ENCODE peak calls at places on chromosomes 11 and 22, in ten cellular contexts. V is neural progenitor cell, O is neuronal stem cell, E is fibroblast of lung, P is hepatocyte, U is Karpas-422, H is GM23338, K is endothelial cell of umbilical vein, T is K562, I is H9. X is an unnamed sample.

GRCh38 chr11:63917685-63918523 is 940 bp upstream of the RCOR2 start:
- DNase-seq in V (peak; percentile 95), O (peak; percentile 82), E (peak; percentile 63), P (peak; percentile 61), U (peak; percentile 74), H (peak; percentile 94), K (no peak), T (peak; percentile 85), I (peak; percentile 93), X (peak; percentile 48)

GRCh38 chr11:36376315-36376887 is 80.3 kb downstream of the PRR5L start:
- DNase-seq in V (peak; percentile 72), O (peak; percentile 42), E (no peak), P (peak; percentile 38), U (peak; percentile 14), H (peak; percentile 75), K (peak; percentile 25), T (no peak), I (peak; percentile 58), X (no peak)

GRCh38 chr11:92812841-92813240 is 156.6 kb upstream of the MTNR1B start:
- DNase-seq in V (no peak), O (no peak), E (no peak), P (no peak), U (no peak), H (no peak), K (no peak), T (no peak), I (no peak), X (no peak)

GRCh38 chr11:95299078-95299611 is 68.1 kb upstream of the SESN3 start:
- DNase-seq in V (no peak), O (no peak), E (peak; percentile 22), P (no peak), U (no peak), H (no peak), K (no peak), T (no peak), I (no peak), X (no peak)

GRCh38 chr22:29369460-29369859 is 18.9 kb downstream of the AP1B1 start:
- DNase-seq in V (peak; percentile 71), O (peak; percentile 46), E (peak; percentile 66), P (peak; percentile 77), U (no peak), H (peak; percentile 67), K (peak; percentile 67), T (peak; percentile 42), I (peak; percentile 72), X (no peak)

GRCh38 chr11:95924414-95924760 is 480 bp upstream of the MTMR2 start:
- DNase-seq in V (no peak), O (no peak), E (peak; percentile 73), P (peak; percentile 54), U (peak; percentile 71), H (peak; percentile 61), K (no peak), T (no peak), I (no peak), X (no peak)

GRCh38 chr22:37167176-37167980 is 17.7 kb upstream of the IL2RB start:
- DNase-seq in V (no peak), O (no peak), E (no peak), P (no peak), U (no peak), H (no peak), K (no peak), T (no peak), I (no peak), X (no peak)

GRCh38 chr11:101446238-101446637 is 137.6 kb downstream of the TRPC6 start:
- DNase-seq in V (no peak), O (no peak), E (peak; percentile 31), P (no peak), U (no peak), H (no peak), K (no peak), T (no peak), I (no peak), X (no peak)

GRCh38 chr11:109864834-109865557 is 228.2 kb upstream of the ZC3H12C start:
- DNase-seq in V (no peak), O (no peak), E (peak; percentile 67), P (peak; percentile 39), U (no peak), H (no peak), K (peak; percentile 43), T (no peak), I (no peak), X (no peak)

GRCh38 chr22:26168934-26169311 is 339 bp upstream of the SEZ6L start:
- DNase-seq in V (no peak), O (no peak), E (no peak), P (peak; percentile 42), U (no peak), H (no peak), K (no peak), T (no peak), I (peak; percentile 47), X (no peak)

DNA sequence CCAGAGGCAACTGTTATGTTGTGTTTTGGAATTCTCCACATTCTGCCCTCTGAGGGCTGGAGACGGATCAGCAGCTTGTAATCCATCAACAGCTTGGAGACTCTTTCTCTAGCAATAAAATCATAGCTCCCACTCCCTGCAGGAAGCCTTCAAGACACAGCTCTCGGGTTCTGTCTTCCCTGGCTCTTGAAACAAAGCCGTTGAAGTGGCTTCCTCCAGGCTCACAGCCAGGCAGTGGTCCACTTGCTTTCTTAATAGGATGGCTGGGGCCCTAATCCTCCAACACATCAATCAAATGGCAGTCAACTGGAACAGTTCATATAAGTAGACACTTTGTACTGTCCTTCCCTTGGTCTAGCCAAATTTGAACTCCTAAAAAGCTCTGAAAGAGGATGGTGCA is 74.4 kb downstream of the SC5D start:
- DNase-seq in V (no peak), O (no peak), E (no peak), P (no peak), U (no peak), H (no peak), K (no peak), T (no peak), I (no peak), X (peak; percentile 72)
- H2AFZ ChIP-seq in V (peak overlapping the region; percentile 47), O (peak overlapping the region; percentile 76), E (no peak overlapping the region), P (no peak overlapping the region), U (no peak overlapping the region), H (peak overlapping the region; percentile 72), K (no peak overlapping the region), T (no peak overlapping the region), I (no peak overlapping the region), X (peak overlapping the region; percentile 30)

DNA sequence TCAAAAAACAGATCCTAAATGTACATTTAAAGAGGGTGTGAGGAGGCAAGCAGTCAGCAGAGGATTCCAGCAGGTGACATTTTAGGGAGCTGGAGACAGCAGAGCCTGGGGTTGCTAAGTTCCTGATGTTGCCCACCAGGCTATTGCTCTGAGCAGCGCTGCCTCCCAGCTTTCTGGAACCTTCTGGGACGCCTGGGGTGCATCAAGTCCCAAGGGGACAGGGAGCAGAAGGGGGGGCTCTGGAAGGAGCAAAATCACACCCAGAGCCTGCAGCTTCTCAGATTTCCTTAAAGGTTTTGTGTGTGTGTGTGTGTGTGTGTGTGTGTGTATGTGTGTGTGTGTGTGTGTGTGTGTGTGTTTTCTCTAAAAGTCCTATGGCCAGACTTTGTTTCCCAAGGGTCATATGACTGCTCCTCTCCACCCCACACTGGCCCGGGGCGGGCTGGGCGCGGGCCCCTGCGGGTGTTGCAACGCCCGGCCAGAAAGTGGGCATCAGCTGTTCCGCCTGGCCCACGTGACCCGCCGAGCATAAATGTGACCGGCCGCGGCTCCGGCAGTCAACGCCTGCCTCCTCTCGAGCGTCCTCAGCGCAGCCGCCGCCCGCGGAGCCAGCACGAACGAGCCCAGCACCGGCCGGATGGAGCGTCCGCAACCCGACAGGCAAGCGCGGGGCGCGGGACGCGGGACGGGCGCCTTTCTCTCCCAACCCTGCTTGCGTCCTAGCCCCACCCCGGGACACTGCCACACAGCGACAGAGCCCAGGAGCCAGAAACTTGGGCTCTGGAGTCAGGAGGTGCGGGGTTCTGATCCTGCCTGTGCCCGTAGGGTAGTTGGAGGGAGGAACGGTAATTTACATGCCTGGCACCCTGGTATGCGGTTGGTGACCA is at the start of gene HMOX1:
- DNase-seq in V (peak; percentile 91), O (peak; percentile 49), E (peak; percentile 95), P (peak; percentile 96), U (peak; percentile 73), H (peak; percentile 91), K (peak; percentile 86), T (no peak), I (peak; percentile 81), X (peak; percentile 51)
- H2AFZ ChIP-seq in V (peak within 1 kb of the TSS; percentile 87), O (peak within 1 kb of the TSS; percentile 95), E (peak within 1 kb of the TSS; percentile 35), P (peak within 1 kb of the TSS; percentile 69), U (no peak within 1 kb of the TSS), H (peak within 1 kb of the TSS; percentile 94), K (peak within 1 kb of the TSS; percentile 87), T (no peak within 1 kb of the TSS), I (no peak within 1 kb of the TSS), X (peak within 1 kb of the TSS; percentile 79)

DNA sequence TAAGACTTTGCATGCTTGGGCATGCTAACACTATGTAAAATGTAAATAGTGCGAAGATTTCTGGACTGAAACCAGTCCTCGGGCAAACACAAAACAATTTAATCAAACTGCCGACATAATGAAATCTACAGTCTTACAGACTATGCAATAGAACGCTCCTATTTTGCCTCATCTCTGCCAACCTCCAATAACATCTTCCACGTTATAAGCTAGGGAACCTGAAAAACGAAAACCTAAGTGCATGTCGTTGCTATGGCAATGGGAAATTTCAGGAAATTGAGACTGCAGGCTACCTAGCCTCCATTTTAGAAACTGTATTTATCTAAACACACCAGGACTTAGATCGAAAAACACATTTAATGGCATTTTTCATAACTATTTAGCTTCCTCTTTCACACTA is 1.1 kb downstream of the CSTF3 start:
- DNase-seq in V (peak; percentile 16), O (no peak), E (peak; percentile 60), P (peak; percentile 46), U (peak; percentile 58), H (peak; percentile 54), K (peak; percentile 62), T (peak; percentile 58), I (no peak), X (peak; percentile 41)
- H2AFZ ChIP-seq in V (no peak overlapping the region), O (no peak overlapping the region), E (no peak overlapping the region), P (peak overlapping the region; percentile 28), U (no peak overlapping the region), H (no peak overlapping the region), K (no peak overlapping the region), T (no peak overlapping the region), I (no peak overlapping the region), X (peak overlapping the region; percentile 95)

GRCh38 chr11:18594999-18595749 is 4.4 kb upstream of the MISFA start:
- DNase-seq in V (no peak), O (no peak), E (peak; percentile 76), P (peak; percentile 40), U (no peak), H (no peak), K (no peak), T (no peak), I (no peak), X (no peak)
- H2AFZ ChIP-seq in V (no peak overlapping the region), O (no peak overlapping the region), E (no peak overlapping the region), P (no peak overlapping the region), U (no peak overlapping the region), H (no peak overlapping the region), K (no peak overlapping the region), T (no peak overlapping the region), I (no peak overlapping the region), X (peak overlapping the region; percentile 5)

X was measured in OCI-LY7.